ENCODE peak calls at places on chromosomes 7 and 10, in nine cellular contexts. I is GM23248; U is left ventricle myocardium inferior; H is GM12892; R is stimulated activated CD4-positive, alpha-beta T cell treated with anti-CD3 and anti-CD28 coated beads, TNF-alpha, amount 100 ng/mL, for 24 hours; E is chondrocyte; B is fibroblast of the conjunctiva; G is adipocyte; M is T-helper 1 cell. A is an unnamed sample.

GRCh38 chr7:50304158-50304910 is at the start of gene IKZF1:
- DNase-seq in U (peak), G (peak), H (no peak), B (no peak), R (no peak), I (peak), M (peak), E (no peak), A (peak)

GRCh38 chr7:55247466-55247865 is 117.7 kb upstream of the LANCL2 start:
- DNase-seq in E (no peak), B (no peak), U (no peak), R (no peak), I (peak), M (no peak), H (no peak), G (peak), A (no peak)

GRCh38 chr10:61397175-61397986 is 55.8 kb downstream of the TMEM26 start:
- DNase-seq in U (no peak), R (no peak), B (no peak), E (no peak), H (no peak), M (peak), I (peak), G (peak), A (no peak)

GRCh38 chr7:30366606-30367005 is 82.2 kb downstream of the ZNRF2 start:
- DNase-seq in R (no peak), E (no peak), I (peak), M (no peak), U (no peak), H (no peak), B (no peak), G (no peak), A (no peak)

GRCh38 chr10:24851595-24851994 is 100.8 kb downstream of the PRTFDC1 start:
- DNase-seq in M (peak), G (peak), B (peak), U (no peak), H (no peak), E (no peak), R (no peak), I (no peak), A (no peak)

GRCh38 chr10:74047871-74048270 is 50.0 kb downstream of the VCL start:
- DNase-seq in U (no peak), E (no peak), M (no peak), R (no peak), H (no peak), I (peak), B (peak), G (peak), A (no peak)

GRCh38 chr10:49161411-49161997 is 26.7 kb downstream of the TMEM273 start:
- DNase-seq in R (no peak), E (no peak), M (no peak), U (no peak), B (peak), G (peak), H (no peak), I (peak), A (no peak)

GRCh38 chr10:45461034-45461433 is 87.0 kb downstream of the ALOX5 start:
- DNase-seq in E (no peak), B (no peak), H (no peak), U (no peak), R (no peak), I (no peak), M (no peak), G (no peak), A (no peak)

GRCh38 chr10:51001587-51001986 is 72.7 kb upstream of the PRKG1 start:
- DNase-seq in H (no peak), I (peak), E (no peak), B (no peak), M (no peak), U (no peak), G (peak), R (no peak), A (no peak)

GRCh38 chr7:16078076-16078952 is 343.0 kb downstream of the CRPPA start:
- DNase-seq in H (no peak), U (no peak), M (peak), I (peak), E (no peak), G (peak), B (peak), R (no peak), A (no peak)

GRCh38 chr10:13913890-13914289 is 327.1 kb downstream of the PRPF18 start:
- DNase-seq in I (no peak), M (no peak), R (no peak), E (no peak), H (no peak), U (no peak), G (no peak), B (no peak), A (peak)

GRCh38 chr10:9302142-9302746 is 1247.8 kb downstream of the GATA3 start:
- DNase-seq in I (peak), U (no peak), R (peak), E (no peak), G (peak), B (peak), M (peak), H (no peak), A (no peak)

GRCh38 chr7:27194002-27194352 is 5.9 kb downstream of the HOXA13 start:
- DNase-seq in U (no peak), G (no peak), R (no peak), B (no peak), I (no peak), M (no peak), E (no peak), H (no peak), A (no peak)

GRCh38 chr10:22135591-22135990 is 82.2 kb downstream of the EBLN1 start:
- DNase-seq in B (no peak), R (no peak), M (no peak), E (no peak), I (no peak), U (no peak), G (no peak), H (no peak), A (no peak)

GRCh38 chr7:141012044-141012685 is 2.6 kb downstream of the MRPS33 start:
- DNase-seq in U (peak), G (peak), B (peak), H (peak), I (peak), M (peak), R (peak), E (no peak), A (peak)

GRCh38 chr7:73893342-73894101 is 32.6 kb downstream of the TMEM270 start:
- DNase-seq in M (no peak), E (no peak), B (no peak), U (peak), G (no peak), H (no peak), R (no peak), I (peak), A (peak)

GRCh38 chr7:107591410-107591809 is 11.4 kb downstream of the BCAP29 start:
- DNase-seq in U (no peak), G (peak), B (no peak), M (no peak), H (no peak), R (no peak), E (no peak), I (peak), A (no peak)